ENCODE peak calls at places on chromosome 4, in four cellular contexts. F is NCI-H1436 treated with DMSO at 0.1 percent for 48 hours, P is NCI-H2081, R is K562. G is an unnamed sample.
A peak's percentile ranks its signal among the peaks of the same experiment; 100 is the strongest.

GRCh38 chr4:47367761-47368160 is 95.7 kb downstream of the COMMD8 start:
- DNase-seq in R (no peak), F (no peak), P (no peak), G (no peak)

GRCh38 chr4:121208571-121208970 is 44.5 kb upstream of the TNIP3 start:
- DNase-seq in R (no peak), P (no peak), F (no peak), G (no peak)

GRCh38 chr4:187235456-187236170 is 512.0 kb upstream of the FAT1 start:
- DNase-seq in F (no peak), R (no peak), P (peak; percentile 3), G (no peak)

GRCh38 chr4:477686-478085 is 21.3 kb downstream of the ZNF721 start:
- DNase-seq in R (no peak), P (no peak), F (no peak), G (no peak)

GRCh38 chr4:158814636-158815035 is 45.8 kb downstream of the FNIP2 start:
- DNase-seq in F (no peak), R (no peak), P (no peak), G (no peak)

GRCh38 chr4:144579411-144580020 is 66.4 kb upstream of the HHIP start:
- DNase-seq in F (no peak), P (no peak), R (no peak), G (no peak)

GRCh38 chr4:1026115-1026514 is 14.7 kb downstream of the FGFRL1 start:
- DNase-seq in R (peak; percentile 58), F (no peak), P (no peak), G (peak; percentile 47)

GRCh38 chr4:94350095-94350494 is 7.5 kb upstream of the HPGDS start:
- DNase-seq in F (no peak), P (no peak), R (no peak), G (no peak)

GRCh38 chr4:38371391-38371851 is 292.6 kb upstream of the KLF3 start:
- DNase-seq in F (no peak), P (peak; percentile 2), R (no peak), G (no peak)

GRCh38 chr4:1639299-1639868 is 44.7 kb downstream of the FAM53A start:
- DNase-seq in P (no peak), F (no peak), R (no peak), G (no peak)

GRCh38 chr4:110198472-110199419 is at the start of gene ELOVL6:
- DNase-seq in R (peak; percentile 82), P (peak; percentile 44), F (no peak), G (peak; percentile 60)

GRCh38 chr4:16967722-16968121 is 69.3 kb upstream of the LDB2 start:
- DNase-seq in F (no peak), R (no peak), P (no peak), G (no peak)

GRCh38 chr4:15935504-15936392 is 2.8 kb downstream of the FGFBP1 start:
- DNase-seq in R (no peak), P (no peak), F (no peak), G (no peak)

GRCh38 chr4:101192244-101192643 is 155.1 kb downstream of the PPP3CA start:
- DNase-seq in F (no peak), P (no peak), R (no peak), G (no peak)

GRCh38 chr4:101730291-101731117 is 60.0 kb upstream of the BANK1 start:
- DNase-seq in F (no peak), P (peak; percentile 68), R (peak; percentile 7), G (peak; percentile 56)

GRCh38 chr4:8272472-8273428 is 3.2 kb downstream of the HTRA3 start:
- DNase-seq in F (no peak), R (no peak), P (no peak), G (no peak)

GRCh38 chr4:3494501-3494900 is 31.4 kb downstream of the DOK7 start:
- DNase-seq in F (no peak), P (no peak), R (no peak), G (no peak)

GRCh38 chr4:140252144-140252741 is 98.3 kb upstream of the MAML3 start:
- DNase-seq in F (no peak), P (peak; percentile 82), R (no peak), G (no peak)

GRCh38 chr4:8308856-8309771 is 39.6 kb downstream of the HTRA3 start:
- DNase-seq in R (no peak), F (no peak), P (no peak), G (no peak)

GRCh38 chr4:86543560-86544312 is 50.4 kb upstream of the PTPN13 start:
- DNase-seq in F (no peak), P (no peak), R (no peak), G (no peak)